ENCODE peak calls at places on chromosomes 3 and 15, in four cellular contexts. N, M, O and Q are unnamed samples.

GRCh38 chr15:73941044-73941443 is 14.8 kb downstream of the LOXL1 start:
- DNase-seq in N (peak), M (peak), O (no peak), Q (no peak)

GRCh38 chr15:101200181-101200580 is 51.7 kb downstream of the CHSY1 start:
- DNase-seq in N (no peak), M (no peak), O (no peak), Q (no peak)

GRCh38 chr3:106176734-106177133 is 307.9 kb upstream of the CBLB start:
- DNase-seq in N (no peak), M (peak), O (no peak), Q (no peak)

GRCh38 chr15:73926191-73927002 is at the start of gene LOXL1:
- DNase-seq in N (peak), M (peak), O (peak), Q (peak)

GRCh38 chr3:14646589-14647413 is 4.8 kb upstream of the CCDC174 start:
- DNase-seq in N (no peak), M (no peak), O (no peak), Q (no peak)

GRCh38 chr3:56894912-56895431 is 93.2 kb upstream of the ARHGEF3 start:
- DNase-seq in N (no peak), M (peak), O (no peak), Q (no peak)

GRCh38 chr3:134359121-134360010 is 14.9 kb downstream of the AMOTL2 start:
- DNase-seq in N (peak), M (no peak), O (peak), Q (no peak)

GRCh38 chr3:168865022-168865551 is 769.4 kb upstream of the GOLIM4 start:
- DNase-seq in N (no peak), M (peak), O (no peak), Q (no peak)

GRCh38 chr3:159786489-159787181 is 202.0 kb upstream of the IL12A start:
- DNase-seq in N (no peak), M (no peak), O (no peak), Q (no peak)

GRCh38 chr3:143672396-143673165 is 175.7 kb downstream of the SLC9A9 start:
- DNase-seq in N (no peak), M (peak), O (no peak), Q (no peak)

GRCh38 chr3:37941608-37942540 is 48.7 kb upstream of the VILL start:
- DNase-seq in N (no peak), M (no peak), O (no peak), Q (no peak)

GRCh38 chr3:9581742-9582141 is 28.1 kb upstream of the LHFPL4 start:
- DNase-seq in N (peak), M (no peak), O (no peak), Q (no peak)

GRCh38 chr15:98213346-98213979 is 253.0 kb downstream of the ARRDC4 start:
- DNase-seq in N (no peak), M (no peak), O (no peak), Q (no peak)

GRCh38 chr15:43346305-43346704 is 15.9 kb upstream of the LCMT2 start:
- DNase-seq in N (no peak), M (no peak), O (no peak), Q (no peak)

GRCh38 chr3:89268059-89268458 is 160.6 kb downstream of the EPHA3 start:
- DNase-seq in N (no peak), M (no peak), O (no peak), Q (no peak)

GRCh38 chr15:51243774-51244173 is 94.6 kb downstream of the CYP19A1 start:
- DNase-seq in N (no peak), M (peak), O (no peak), Q (no peak)

GRCh38 chr15:95995375-95996168 is 334.9 kb upstream of the NR2F2 start:
- DNase-seq in N (no peak), M (peak), O (no peak), Q (no peak)

GRCh38 chr3:61688307-61688695 is 126.9 kb downstream of the PTPRG start:
- DNase-seq in N (no peak), M (no peak), O (no peak), Q (peak)

GRCh38 chr15:67196672-67197363 is 57.6 kb downstream of the AAGAB start:
- DNase-seq in N (no peak), M (peak), O (no peak), Q (no peak)

GRCh38 chr15:69666921-69667811 is 214.5 kb downstream of the RPLP1 start:
- DNase-seq in N (peak), M (no peak), O (no peak), Q (no peak)

GRCh38 chr3:100698736-100699135 is 10.6 kb upstream of the TFG start:
- DNase-seq in N (no peak), M (no peak), O (no peak), Q (no peak)

GRCh38 chr3:86951343-86951742 is 39.6 kb downstream of the VGLL3 start:
- DNase-seq in N (no peak), M (peak), O (no peak), Q (no peak)

GRCh38 chr3:13452490-13453335 is 27.4 kb upstream of the HDAC11 start:
- DNase-seq in N (no peak), M (peak), O (no peak), Q (no peak)

GRCh38 chr3:126448893-126449180 is 26.9 kb downstream of the ZXDC start:
- DNase-seq in N (peak), M (no peak), O (no peak), Q (no peak)

GRCh38 chr3:188244395-188244861 is 90.5 kb downstream of the LPP start:
- DNase-seq in N (no peak), M (peak), O (no peak), Q (no peak)

GRCh38 chr15:78993931-78994530 is 49.2 kb upstream of the CTSH start:
- DNase-seq in N (no peak), M (no peak), O (no peak), Q (no peak)

GRCh38 chr3:71511037-71511436 is 72.5 kb downstream of the FOXP1 start:
- DNase-seq in N (no peak), M (peak), O (no peak), Q (no peak)

GRCh38 chr3:48435774-48436476 is 4.0 kb downstream of the CCDC51 start:
- DNase-seq in N (peak), M (peak), O (peak), Q (peak)

GRCh38 chr15:80160570-80161156 is 7.9 kb downstream of the FAH start:
- DNase-seq in N (peak), M (peak), O (no peak), Q (no peak)

GRCh38 chr15:82680200-82681102 is 29.2 kb downstream of the AP3B2 start:
- DNase-seq in N (peak), M (no peak), O (peak), Q (peak)
- TF ChIP-seq CTCF in N (no peak), M (no peak), O (no peak), Q (no peak)

DNA sequence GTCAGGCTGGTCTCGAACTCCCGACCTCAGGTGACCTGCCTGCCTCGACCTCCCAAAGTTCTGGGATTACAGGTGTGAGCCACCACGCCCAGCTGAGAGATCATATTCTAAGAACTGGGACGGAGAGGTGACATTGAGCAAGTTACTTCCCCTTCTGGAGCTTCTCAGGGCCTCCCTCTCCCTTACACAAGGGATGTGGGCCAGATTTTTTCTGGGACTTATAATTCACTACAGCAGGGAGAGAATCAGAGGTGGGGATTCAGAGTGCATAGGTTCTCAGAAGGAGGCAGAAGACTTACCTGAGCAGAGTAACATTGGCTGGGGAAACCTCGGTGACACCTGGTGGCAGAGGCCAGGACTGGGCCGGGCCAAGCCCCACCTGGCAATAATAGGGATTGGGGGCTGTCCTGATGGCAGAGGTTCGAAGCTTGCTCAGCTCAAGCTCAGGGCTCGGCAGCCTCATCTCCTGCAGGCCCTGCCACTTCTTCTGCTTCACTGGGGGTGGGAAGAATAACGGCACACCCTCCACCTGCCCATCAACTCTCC is 6.8 kb downstream of the LTK start:
- DNase-seq in N (no peak), M (no peak), O (no peak), Q (no peak)
- TF ChIP-seq CTCF in N (no peak), M (no peak), O (no peak), Q (no peak)

GRCh38 chr3:139978966-139979365 is 44.0 kb downstream of the CLSTN2 start:
- DNase-seq in N (no peak), M (no peak), O (no peak), Q (no peak)

GRCh38 chr3:139979991-139980390 is 45.0 kb downstream of the CLSTN2 start:
- DNase-seq in N (no peak), M (no peak), O (no peak), Q (no peak)

DNA sequence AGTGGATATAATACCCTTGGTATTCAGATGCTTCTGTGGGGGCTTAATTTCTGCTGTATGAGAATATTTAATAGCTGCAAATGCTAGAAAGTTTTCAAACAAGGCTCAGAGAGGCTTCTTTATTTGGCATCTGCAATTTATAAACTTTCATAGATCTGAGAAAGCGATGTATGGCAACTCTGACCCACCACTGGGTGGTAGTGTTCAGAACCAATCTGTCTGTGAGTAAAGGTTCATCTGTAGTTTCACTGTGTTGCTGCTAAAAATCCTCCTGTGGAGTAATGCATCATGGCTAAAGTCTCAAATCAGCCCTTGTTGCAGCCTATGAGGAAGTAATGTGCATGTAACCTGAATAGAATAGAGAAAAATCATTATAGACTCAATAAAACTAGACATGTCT is 47.4 kb downstream of the CLSTN2 start:
- DNase-seq in N (no peak), M (peak), O (no peak), Q (no peak)
- TF ChIP-seq CTCF in N (no peak), M (no peak), O (no peak), Q (no peak)

GRCh38 chr3:98778852-98779379 is 15.8 kb downstream of the ST3GAL6 start:
- DNase-seq in N (no peak), M (peak), O (no peak), Q (no peak)

GRCh38 chr3:98776114-98776513 is 13.0 kb downstream of the ST3GAL6 start:
- DNase-seq in N (no peak), M (no peak), O (no peak), Q (no peak)

GRCh38 chr3:98777286-98777685 is 14.1 kb downstream of the ST3GAL6 start:
- DNase-seq in N (no peak), M (no peak), O (no peak), Q (no peak)

GRCh38 chr3:98778383-98778782 is 15.2 kb downstream of the ST3GAL6 start:
- DNase-seq in N (no peak), M (peak), O (no peak), Q (no peak)

DNA sequence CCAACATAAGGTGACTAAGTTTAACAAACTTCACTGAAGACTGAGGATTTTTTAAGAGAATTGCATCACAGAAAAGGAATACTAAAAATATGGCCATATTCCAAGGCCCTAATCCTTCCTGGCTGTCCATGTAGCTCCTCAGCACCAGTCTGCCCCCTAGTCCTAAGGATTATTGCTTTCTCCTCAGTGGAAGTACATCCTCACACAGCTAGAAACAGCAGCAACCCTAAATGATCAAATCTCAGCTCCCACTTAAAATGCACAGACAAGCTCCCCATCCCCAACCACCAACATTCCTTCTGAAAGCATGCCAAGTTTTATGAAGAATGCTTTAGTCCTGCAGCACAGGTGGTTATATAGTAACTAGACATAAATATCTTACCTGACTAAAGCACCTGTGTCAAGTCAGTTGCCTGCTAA is 14.7 kb downstream of the ST3GAL6 start:
- DNase-seq in N (no peak), M (peak), O (no peak), Q (no peak)
- TF ChIP-seq CTCF in N (no peak), M (peak), O (no peak), Q (no peak)

GRCh38 chr3:39101022-39101689 is 6.3 kb downstream of the GORASP1 start:
- DNase-seq in N (peak), M (peak), O (no peak), Q (peak)
- TF ChIP-seq CTCF in N (peak), M (peak), O (peak), Q (peak)

GRCh38 chr3:36790765-36791164 is 26.4 kb upstream of the DCLK3 start:
- DNase-seq in N (no peak), M (no peak), O (no peak), Q (no peak)

GRCh38 chr3:36795622-36796021 is 31.3 kb upstream of the DCLK3 start:
- DNase-seq in N (no peak), M (no peak), O (no peak), Q (no peak)

GRCh38 chr3:36786921-36787890 is 22.9 kb upstream of the DCLK3 start:
- DNase-seq in N (no peak), M (no peak), O (no peak), Q (no peak)

GRCh38 chr3:36796896-36797295 is 32.5 kb upstream of the DCLK3 start:
- DNase-seq in N (no peak), M (peak), O (no peak), Q (no peak)

DNA sequence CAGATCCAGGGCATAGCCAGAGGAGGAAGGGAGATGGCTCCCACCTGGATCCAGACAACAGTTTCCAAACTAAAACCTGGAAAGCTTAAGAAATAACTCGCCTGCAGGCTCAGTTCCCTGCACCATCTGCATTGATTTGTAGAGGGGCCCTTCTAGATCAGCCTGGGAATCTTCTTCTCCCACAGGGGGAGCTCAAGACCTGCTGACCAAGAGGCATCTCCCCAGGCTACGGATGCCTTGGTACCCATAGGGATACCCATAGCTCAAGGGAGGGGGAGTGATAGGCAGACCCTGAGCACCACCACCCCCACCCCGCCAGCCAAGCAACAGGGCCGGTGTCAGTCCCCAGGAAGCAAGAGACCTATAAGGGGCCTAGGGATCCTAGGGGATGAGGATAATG is 28.0 kb upstream of the DCLK3 start:
- DNase-seq in N (no peak), M (peak), O (no peak), Q (peak)
- TF ChIP-seq CTCF in N (no peak), M (peak), O (no peak), Q (peak)

GRCh38 chr3:122272889-122273288 is 52.2 kb upstream of the CSTA start:
- DNase-seq in N (no peak), M (no peak), O (no peak), Q (no peak)
- TF ChIP-seq CTCF in N (no peak), M (no peak), O (no peak), Q (no peak)

DNA sequence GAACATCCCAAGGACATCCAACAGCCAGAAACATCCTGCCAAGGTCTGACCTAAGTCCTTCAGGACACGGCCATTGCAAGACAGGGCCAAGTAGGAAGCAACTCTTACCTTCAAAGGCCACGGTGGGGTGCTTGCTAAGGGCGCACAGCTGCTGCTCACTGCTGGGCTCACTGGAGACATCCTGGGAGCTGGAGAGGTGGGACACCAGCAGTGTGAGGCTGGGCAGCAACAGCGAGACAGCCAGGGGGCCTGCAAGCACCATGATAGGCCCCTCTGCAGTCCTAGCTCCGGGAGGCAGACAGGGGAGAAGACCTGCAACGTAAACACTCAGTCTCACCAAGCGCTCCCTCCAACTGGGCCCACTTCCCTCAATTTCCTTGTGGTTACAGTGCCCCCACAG is 79.2 kb downstream of the SEMA5B start:
- DNase-seq in N (peak), M (no peak), O (no peak), Q (no peak)
- TF ChIP-seq CTCF in N (no peak), M (no peak), O (no peak), Q (no peak)

GRCh38 chr15:28918141-28918983 is 32.6 kb downstream of the APBA2 start:
- DNase-seq in N (peak), M (no peak), O (peak), Q (peak)
- TF ChIP-seq CTCF in N (no peak), M (no peak), O (no peak), Q (peak)

GRCh38 chr3:66021731-66022131 is 17.0 kb downstream of the MAGI1 start:
- DNase-seq in N (no peak), M (peak), O (no peak), Q (no peak)

GRCh38 chr3:66017084-66017990 is 21.4 kb downstream of the MAGI1 start:
- DNase-seq in N (no peak), M (no peak), O (no peak), Q (no peak)

GRCh38 chr3:66014641-66015040 is 24.1 kb downstream of the MAGI1 start:
- DNase-seq in N (no peak), M (no peak), O (no peak), Q (no peak)

GRCh38 chr3:66019896-66020295 is 18.8 kb downstream of the MAGI1 start:
- DNase-seq in N (no peak), M (no peak), O (no peak), Q (no peak)

GRCh38 chr3:66018047-66019033 is 20.4 kb downstream of the MAGI1 start:
- DNase-seq in N (no peak), M (no peak), O (no peak), Q (no peak)
- TF ChIP-seq CTCF in N (no peak), M (no peak), O (no peak), Q (no peak)